ENCODE peak calls at places on chromosomes 12 and 14, in six cellular contexts. T is heart left ventricle; N is CD4-positive, alpha-beta memory T cell; R is WERI-Rb-1; J is gastrocnemius medialis; L is neural progenitor cell. U is an unnamed sample. For H3K36me3, the result is how much of the 10 kb centered on the place peaks cover.

GRCh38 chr14:85300119-85300518 is 229.8 kb upstream of the FLRT2 start:
- DNase-seq in R (no peak), L (no peak), N (no peak), J (no peak), T (no peak), U (no peak)

GRCh38 chr12:60947533-60947932 is 1312.7 kb upstream of the USP15 start:
- DNase-seq in L (no peak), N (no peak), T (no peak), R (no peak), J (no peak), U (no peak)

GRCh38 chr12:1811281-1811947 is 9.0 kb upstream of the LRTM2 start:
- DNase-seq in L (no peak), R (no peak), N (peak), T (peak), J (no peak), U (no peak)

GRCh38 chr14:103483600-103483999 is 39.0 kb downstream of the CKB start:
- DNase-seq in T (no peak), R (no peak), L (no peak), J (no peak), N (no peak), U (no peak)

GRCh38 chr14:101202627-101203404 is 299.3 kb upstream of the RTL1 start:
- DNase-seq in N (no peak), T (no peak), L (no peak), J (no peak), R (no peak), U (peak)

GRCh38 chr14:63276492-63277342 is 42.0 kb downstream of the GPHB5 start:
- DNase-seq in J (no peak), R (no peak), L (peak), N (no peak), T (no peak), U (peak)

GRCh38 chr12:93879476-93880376 is 202.6 kb downstream of the CRADD start:
- DNase-seq in R (no peak), T (no peak), N (no peak), L (no peak), J (no peak), U (no peak)

GRCh38 chr14:34258318-34258717 is 203.7 kb downstream of the SPTSSA start:
- DNase-seq in R (no peak), J (no peak), L (no peak), T (no peak), N (no peak), U (no peak)

GRCh38 chr14:38065101-38065762 is 142.5 kb upstream of the SSTR1 start:
- DNase-seq in N (peak), T (no peak), R (no peak), J (no peak), L (no peak), U (no peak)

GRCh38 chr12:19971396-19971802 is 396.9 kb upstream of the PDE3A start:
- DNase-seq in L (peak), T (no peak), J (no peak), N (no peak), R (no peak), U (peak)

GRCh38 chr12:126734738-126735137 is 1532.2 kb upstream of the TMEM132C start:
- DNase-seq in J (no peak), T (no peak), N (no peak), L (peak), R (no peak), U (no peak)

GRCh38 chr12:28872654-28873268 is 276.3 kb upstream of the FAR2 start:
- DNase-seq in N (no peak), R (peak), J (no peak), T (peak), L (peak), U (peak)

GRCh38 chr12:109461846-109462766 is 15.0 kb downstream of the KCTD10 start:
- DNase-seq in T (peak), N (no peak), J (peak), L (peak), R (no peak), U (peak)

GRCh38 chr12:109463776-109464175 is 13.3 kb downstream of the KCTD10 start:
- DNase-seq in J (no peak), R (no peak), L (no peak), T (no peak), N (no peak), U (peak)

GRCh38 chr12:109461049-109461845 is 15.9 kb downstream of the KCTD10 start:
- DNase-seq in T (peak), R (no peak), J (peak), L (no peak), N (no peak), U (no peak)

GRCh38 chr12:109464642-109465351 is 12.3 kb downstream of the KCTD10 start:
- DNase-seq in N (no peak), J (no peak), T (no peak), L (no peak), R (no peak), U (no peak)

GRCh38 chr12:109462868-109463692 is 14.0 kb downstream of the KCTD10 start:
- DNase-seq in J (peak), N (no peak), T (peak), R (no peak), L (peak), U (peak)
- H3K4me3 ChIP-seq in J (no peak), N (no peak), T (peak), R (no peak), L (no peak), U (no peak)

GRCh38 chr12:108650083-108650482 is 16.4 kb upstream of the SELPLG start:
- DNase-seq in R (no peak), N (no peak), J (no peak), T (no peak), L (no peak), U (no peak)

GRCh38 chr12:108647936-108648287 is 14.2 kb upstream of the SELPLG start:
- DNase-seq in L (no peak), N (no peak), R (no peak), T (no peak), J (no peak), U (no peak)

GRCh38 chr12:108649668-108650067 is 16.0 kb upstream of the SELPLG start:
- DNase-seq in R (no peak), T (no peak), J (no peak), L (no peak), N (no peak), U (no peak)

GRCh38 chr12:108648371-108648770 is 14.7 kb upstream of the SELPLG start:
- DNase-seq in R (no peak), L (no peak), T (no peak), N (no peak), J (no peak), U (no peak)

GRCh38 chr12:108649126-108649525 is 15.4 kb upstream of the SELPLG start:
- DNase-seq in T (no peak), R (no peak), L (no peak), N (no peak), J (no peak), U (no peak)
- H3K36me3 ChIP-seq in T (half or more), R (half or more), L (under half), N (under half), J (under half), U (under half)

GRCh38 chr12:113930249-113930648 is 35.9 kb downstream of the RBM19 start:
- DNase-seq in L (no peak), J (no peak), N (no peak), R (no peak), T (no peak), U (no peak)
- H3K4me3 ChIP-seq in L (no peak), J (no peak), N (no peak), R (no peak), T (no peak), U (no peak)

DNA sequence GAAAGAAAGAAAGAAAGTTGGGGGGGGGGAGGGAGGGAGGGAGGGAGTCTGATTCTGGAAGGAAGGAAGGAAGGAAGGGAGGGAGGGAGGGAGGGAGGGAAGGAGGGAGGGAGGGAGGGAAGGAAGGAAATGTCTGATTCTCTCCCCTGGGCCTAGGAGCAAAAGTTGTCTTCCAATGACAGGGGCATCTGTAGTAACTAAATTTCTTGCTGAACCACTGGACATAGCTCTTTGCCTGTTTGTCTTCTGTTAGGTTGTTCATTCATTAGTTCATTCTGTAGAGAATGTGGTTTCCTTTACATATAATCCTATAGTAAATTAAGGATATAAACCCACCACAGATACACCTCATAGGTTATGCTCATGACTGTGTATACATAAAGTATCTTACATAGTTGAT is 59.9 kb downstream of the GPR68 start:
- DNase-seq in R (no peak), T (no peak), J (no peak), N (no peak), L (no peak), U (no peak)
- H3K36me3 ChIP-seq in R (under half), T (half or more), J (under half), N (under half), L (under half), U (under half)

DNA sequence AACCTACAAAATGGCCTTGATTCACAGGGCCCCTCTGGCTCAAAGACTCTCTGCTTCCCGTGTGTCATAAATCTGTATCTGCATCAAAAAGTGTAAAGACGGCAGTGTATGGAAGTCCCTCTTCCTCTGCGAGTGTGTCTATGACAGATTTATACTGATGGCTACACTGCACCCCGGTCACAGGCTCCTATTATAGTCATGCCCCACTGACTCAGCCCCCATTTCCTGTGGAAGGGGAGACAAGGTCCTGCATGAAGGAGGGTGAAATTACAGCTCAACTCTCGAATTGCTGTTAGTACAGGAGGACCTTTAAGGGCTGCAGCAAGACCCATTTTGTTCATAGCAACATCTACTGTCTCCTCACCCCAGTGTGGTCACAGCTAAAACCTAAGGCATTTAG is 68.6 kb downstream of the HMGA2 start:
- DNase-seq in R (no peak), J (no peak), T (no peak), N (no peak), L (no peak), U (no peak)
- H3K4me3 ChIP-seq in R (no peak), J (no peak), T (no peak), N (no peak), L (no peak), U (no peak)

GRCh38 chr12:52831251-52831650 is 2.9 kb downstream of the KRT79 start:
- DNase-seq in T (no peak), J (no peak), R (no peak), L (no peak), N (no peak), U (no peak)

GRCh38 chr12:52834727-52835001 is 553 bp upstream of the KRT79 start:
- DNase-seq in L (no peak), T (no peak), R (no peak), J (no peak), N (no peak), U (no peak)

GRCh38 chr12:52832960-52833905 is 878 bp downstream of the KRT79 start:
- DNase-seq in L (no peak), T (no peak), J (no peak), R (no peak), N (no peak), U (no peak)

GRCh38 chr12:52833922-52834726 is at the start of gene KRT79:
- DNase-seq in J (no peak), L (no peak), T (no peak), R (no peak), N (no peak), U (no peak)

GRCh38 chr12:52832451-52832850 is 1.7 kb downstream of the KRT79 start:
- DNase-seq in R (no peak), L (no peak), N (no peak), J (no peak), T (no peak), U (no peak)
- H3K36me3 ChIP-seq in R (under half), L (under half), N (under half), J (under half), T (under half), U (under half)

DNA sequence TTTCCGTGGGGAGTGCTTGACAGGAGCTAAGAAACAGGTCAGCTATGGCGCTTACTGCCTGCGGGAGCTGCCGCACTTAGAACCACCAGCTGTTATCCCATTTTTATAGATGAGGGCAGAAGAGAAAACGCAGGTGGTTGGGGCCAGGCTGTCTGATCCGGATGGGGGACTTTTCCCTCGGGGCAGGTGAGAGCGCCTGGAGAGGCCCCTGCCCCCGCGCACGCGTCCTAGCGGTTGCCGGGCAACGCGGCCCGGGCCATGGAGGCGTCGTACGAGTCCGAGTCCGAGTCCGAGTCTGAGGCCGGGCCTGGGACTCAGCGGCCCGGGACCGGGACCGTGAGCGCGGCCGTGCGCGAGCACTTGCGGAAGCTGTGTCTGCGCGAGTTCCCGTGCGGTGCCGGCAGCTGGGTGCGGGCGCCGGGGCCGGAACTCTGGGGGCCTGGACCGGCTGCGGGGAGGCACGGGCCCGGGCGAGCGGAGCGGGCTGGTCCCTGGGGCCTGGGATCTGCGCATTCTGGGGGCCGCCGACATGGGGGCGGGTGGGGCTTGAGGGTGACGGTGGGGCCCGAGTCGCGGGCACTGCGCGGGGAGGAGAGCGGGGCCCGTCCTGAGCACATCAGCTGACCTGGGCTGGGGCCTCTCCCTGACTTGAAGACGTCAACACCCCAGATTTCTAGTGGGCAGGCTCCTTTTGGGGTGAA is at the start of gene LRRC43:
- DNase-seq in J (no peak), L (peak), N (no peak), T (peak), R (peak), U (peak)
- H3K4me3 ChIP-seq in J (peak), L (peak), N (peak), T (peak), R (peak), U (peak)

DNA sequence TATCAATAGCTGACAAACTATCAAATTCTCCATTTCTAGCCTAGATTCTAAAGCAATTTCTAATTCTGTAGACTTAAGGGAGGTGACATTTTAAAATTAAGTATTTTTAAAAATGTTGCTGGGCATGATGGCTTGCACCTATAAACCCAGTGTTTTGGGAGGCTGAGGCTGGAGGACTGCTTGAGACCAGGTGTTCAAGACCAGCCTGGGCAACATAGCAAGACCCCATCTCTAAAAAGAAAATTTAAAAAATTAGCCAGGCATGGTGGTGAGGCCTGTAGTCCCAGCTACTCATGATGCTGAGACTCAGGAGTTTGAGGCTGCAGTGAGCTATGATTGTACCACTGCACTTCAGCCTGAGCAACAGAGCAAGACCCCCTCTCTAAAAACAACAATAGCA is 15.1 kb downstream of the MGST1 start:
- DNase-seq in R (no peak), J (no peak), T (no peak), N (no peak), L (no peak), U (no peak)
- H3K36me3 ChIP-seq in R (under half), J (under half), T (under half), N (under half), L (under half), U (under half)

DNA sequence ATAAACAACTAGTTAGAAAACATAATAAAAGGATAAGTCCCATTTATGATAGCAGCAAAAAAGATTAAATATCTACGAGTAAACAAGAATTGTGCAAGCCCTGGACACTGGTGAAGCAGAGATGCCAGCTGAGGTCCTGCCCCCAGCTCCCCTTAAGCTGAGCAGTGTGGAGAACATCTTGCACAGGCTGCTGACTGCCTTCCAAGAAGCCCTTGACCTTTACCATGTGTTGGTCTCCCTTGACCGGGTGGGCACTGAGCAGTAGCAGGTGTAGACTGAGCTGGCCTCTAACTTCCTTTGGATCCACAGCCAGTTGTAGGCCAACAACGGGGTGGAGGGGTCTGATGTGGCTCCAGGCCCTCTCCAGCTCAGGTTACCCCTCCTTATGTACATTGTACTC is 47.7 kb upstream of the PAPLN start:
- DNase-seq in R (no peak), L (no peak), N (no peak), J (peak), T (no peak), U (no peak)
- H3K4me3 ChIP-seq in R (no peak), L (no peak), N (no peak), J (no peak), T (no peak), U (no peak)